ENCODE peak calls at places on chromosomes 3 and 15, in five cellular contexts. J, L, Y, N and E are unnamed samples.

GRCh38 chr3:109178701-109179100 is 42.2 kb downstream of the C3orf85 start:
- DNase-seq in N (no peak), L (no peak), Y (no peak), J (no peak), E (no peak)

GRCh38 chr3:105502333-105502732 is 135.6 kb downstream of the ALCAM start:
- DNase-seq in Y (no peak), J (no peak), N (no peak), L (no peak), E (no peak)

GRCh38 chr15:65028921-65029735 is at the start of gene MTFMT:
- DNase-seq in L (peak), Y (peak), J (peak), N (peak), E (peak)

GRCh38 chr3:15102256-15102655 is 3.3 kb upstream of the RBSN start:
- DNase-seq in L (peak), N (no peak), J (no peak), Y (peak), E (peak)

GRCh38 chr3:31166249-31166885 is 271.9 kb upstream of the GADL1 start:
- DNase-seq in L (peak), J (no peak), N (no peak), Y (no peak), E (peak)

GRCh38 chr3:44976002-44976815 is at the start of the genes EXOSC7 and ZDHHC3:
- DNase-seq in N (peak), J (peak), L (peak), Y (peak), E (peak)

GRCh38 chr15:75347222-75348033 is 589 bp downstream of the NEIL1 start:
- DNase-seq in Y (peak), N (peak), L (peak), J (no peak), E (no peak)

GRCh38 chr3:111392911-111393351 is 149.1 kb upstream of the CD96 start:
- DNase-seq in N (peak), J (peak), L (no peak), Y (no peak), E (no peak)

GRCh38 chr3:139588450-139588849 is 48.9 kb upstream of the RBP1 start:
- DNase-seq in N (peak), Y (no peak), L (peak), J (peak), E (no peak)

GRCh38 chr3:182671942-182672341 is 121.4 kb upstream of the ATP11B start:
- DNase-seq in L (peak), N (no peak), Y (no peak), J (no peak), E (no peak)

GRCh38 chr3:112984485-112984884 is 6.3 kb upstream of the GTPBP8 start:
- DNase-seq in L (peak), N (no peak), Y (no peak), J (no peak), E (no peak)

GRCh38 chr3:186110975-186111974 is 2.4 kb upstream of the ETV5 start:
- DNase-seq in L (no peak), Y (no peak), J (no peak), N (no peak), E (no peak)

GRCh38 chr3:171385086-171385485 is 75.1 kb downstream of the TNIK start:
- DNase-seq in N (no peak), Y (no peak), L (no peak), J (no peak), E (no peak)

GRCh38 chr3:189512039-189512438 is 119.2 kb upstream of the TP63 start:
- DNase-seq in Y (no peak), N (no peak), J (peak), L (no peak), E (no peak)

GRCh38 chr15:67062365-67062985 is 2.9 kb upstream of the SMAD3 start:
- DNase-seq in L (peak), N (no peak), Y (no peak), J (no peak), E (no peak)
- TF ChIP-seq POLR2A in L (no peak), N (no peak), Y (no peak), J (no peak), E (no peak)

GRCh38 chr3:47008258-47008671 is 28.8 kb downstream of the NBEAL2 start:
- DNase-seq in N (no peak), L (no peak), Y (no peak), J (no peak), E (no peak)

GRCh38 chr3:47007001-47007400 is 27.5 kb downstream of the NBEAL2 start:
- DNase-seq in J (no peak), L (no peak), Y (peak), N (no peak), E (no peak)

GRCh38 chr3:47008851-47009224 is 29.4 kb downstream of the NBEAL2 start:
- DNase-seq in J (no peak), L (no peak), Y (no peak), N (no peak), E (no peak)

GRCh38 chr3:47006145-47006651 is 26.7 kb downstream of the NBEAL2 start:
- DNase-seq in Y (peak), J (no peak), N (no peak), L (no peak), E (no peak)

GRCh38 chr3:47007482-47008257 is 28.2 kb downstream of the NBEAL2 start:
- DNase-seq in J (no peak), L (no peak), Y (peak), N (no peak), E (no peak)
- TF ChIP-seq POLR2A in J (no peak), L (no peak), Y (no peak), N (no peak), E (no peak)

DNA sequence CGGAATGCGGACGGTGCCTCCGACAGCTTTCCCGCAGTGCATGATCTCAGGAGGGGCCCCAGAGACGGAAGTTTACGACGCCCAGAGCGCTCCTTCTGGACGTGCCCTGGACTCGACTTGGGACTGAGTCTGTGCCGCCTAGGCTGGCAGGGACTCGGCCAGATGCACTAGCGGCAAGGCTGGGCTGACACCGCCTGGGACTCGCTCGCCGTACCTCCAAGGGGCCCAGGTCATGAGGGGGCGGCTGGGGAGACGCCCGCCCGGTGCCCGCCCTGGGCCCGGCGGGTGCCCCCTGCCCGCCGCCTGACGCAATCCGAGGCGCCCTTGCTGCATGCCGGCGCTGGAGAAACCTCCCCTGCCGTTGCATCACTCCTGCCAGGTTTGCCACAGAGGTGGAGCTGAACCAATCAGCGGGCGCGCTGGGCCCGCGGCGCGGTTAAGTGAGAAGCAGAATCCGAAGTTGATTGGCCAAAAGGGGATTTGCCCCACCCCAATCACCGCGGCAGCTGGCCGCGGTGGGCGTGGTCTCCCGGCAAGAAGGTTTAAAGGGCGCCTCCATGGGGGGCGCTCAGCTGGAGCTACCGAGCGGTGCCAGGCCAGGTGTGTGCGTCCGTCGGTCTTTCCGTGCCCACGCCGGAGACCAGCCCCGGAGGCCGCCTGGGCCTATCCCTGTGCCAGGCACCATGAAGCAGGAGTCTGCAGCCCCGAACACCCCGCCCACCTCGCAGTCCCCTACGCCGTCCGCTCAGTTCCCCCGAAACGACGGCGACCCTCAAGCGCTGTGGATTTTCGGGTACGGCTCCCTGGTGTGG is at the start of gene CHAC1:
- DNase-seq in L (peak), J (peak), Y (peak), N (peak), E (peak)
- TF ChIP-seq POLR2A in L (peak), J (no peak), Y (peak), N (peak), E (peak)

GRCh38 chr3:18424213-18424861 is 802 bp downstream of the SATB1 start:
- DNase-seq in L (no peak), N (no peak), J (no peak), Y (peak), E (no peak)

GRCh38 chr3:18425641-18426403 is 683 bp upstream of the SATB1 start:
- DNase-seq in L (peak), N (no peak), Y (peak), J (peak), E (no peak)

GRCh38 chr3:18423401-18424212 is 1.5 kb downstream of the SATB1 start:
- DNase-seq in L (peak), Y (peak), J (peak), N (peak), E (no peak)

GRCh38 chr3:18426597-18426996 is 1.5 kb upstream of the SATB1 start:
- DNase-seq in L (no peak), N (no peak), J (no peak), Y (no peak), E (no peak)

GRCh38 chr3:18424862-18425640 is at the start of gene SATB1:
- DNase-seq in Y (peak), N (no peak), J (peak), L (peak), E (no peak)
- TF ChIP-seq POLR2A in Y (peak), N (no peak), J (no peak), L (peak), E (no peak)

GRCh38 chr3:129890891-129891290 is 2.6 kb downstream of the TMCC1 start:
- DNase-seq in L (no peak), N (no peak), J (no peak), Y (no peak), E (no peak)

GRCh38 chr3:129892486-129892856 is 1.0 kb downstream of the TMCC1 start:
- DNase-seq in J (no peak), Y (no peak), N (no peak), L (peak), E (no peak)

GRCh38 chr3:129890125-129890524 is 3.4 kb downstream of the TMCC1 start:
- DNase-seq in N (no peak), J (peak), Y (no peak), L (peak), E (no peak)

GRCh38 chr3:129893616-129894070 is at the start of gene TMCC1:
- DNase-seq in Y (peak), L (peak), J (peak), N (peak), E (peak)

DNA sequence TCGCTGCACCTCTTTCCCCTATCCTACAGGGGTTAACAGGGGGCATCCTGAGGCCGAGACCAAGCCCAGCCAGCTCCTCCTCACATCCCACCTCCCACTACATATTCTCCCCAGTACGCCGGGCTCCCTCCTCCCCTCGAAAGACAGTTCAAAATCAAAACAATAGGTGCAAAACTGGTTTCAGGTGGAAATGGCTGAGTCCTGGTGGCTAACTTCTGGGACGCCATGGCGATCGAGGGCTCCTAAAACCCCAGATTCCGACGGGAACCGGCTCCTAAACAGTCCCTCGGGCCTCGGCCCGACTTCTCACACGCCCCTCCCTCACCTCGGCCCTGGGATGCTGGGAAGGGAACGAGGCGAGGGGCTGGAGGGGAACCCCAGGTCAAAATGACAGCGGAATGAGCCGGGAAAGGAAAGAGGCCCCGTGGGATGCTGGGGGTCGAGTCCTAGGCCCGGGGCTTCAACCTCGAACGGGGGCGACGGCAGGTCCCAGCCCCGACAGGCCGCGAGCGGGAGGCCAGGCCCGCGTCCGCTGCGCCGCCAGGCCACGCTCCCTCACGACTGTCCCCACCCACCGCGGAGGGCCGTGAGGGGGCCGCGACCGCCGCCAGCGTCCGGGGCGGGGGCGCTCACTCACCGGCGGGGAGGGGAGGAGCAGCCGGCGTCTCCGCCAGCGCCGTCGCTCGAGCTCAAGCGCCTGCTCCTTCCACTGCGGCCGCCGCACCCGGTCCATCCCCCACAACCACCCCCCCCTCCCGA is 475 bp downstream of the TMCC1 start:
- DNase-seq in Y (peak), L (no peak), J (peak), N (no peak), E (peak)
- TF ChIP-seq POLR2A in Y (peak), L (peak), J (no peak), N (peak), E (peak)

GRCh38 chr3:184183679-184184078 is 2.3 kb upstream of the ABCF3 start:
- DNase-seq in Y (no peak), N (no peak), L (no peak), J (no peak), E (no peak)

GRCh38 chr3:184184546-184185234 is 1.3 kb upstream of the ABCF3 start:
- DNase-seq in N (no peak), Y (no peak), L (no peak), J (no peak), E (no peak)

GRCh38 chr3:184186184-184186901 is at the start of gene ABCF3:
- DNase-seq in Y (peak), J (peak), L (peak), N (no peak), E (peak)

GRCh38 chr3:184186902-184187207 is 856 bp downstream of the ABCF3 start:
- DNase-seq in J (peak), N (no peak), Y (no peak), L (no peak), E (no peak)

DNA sequence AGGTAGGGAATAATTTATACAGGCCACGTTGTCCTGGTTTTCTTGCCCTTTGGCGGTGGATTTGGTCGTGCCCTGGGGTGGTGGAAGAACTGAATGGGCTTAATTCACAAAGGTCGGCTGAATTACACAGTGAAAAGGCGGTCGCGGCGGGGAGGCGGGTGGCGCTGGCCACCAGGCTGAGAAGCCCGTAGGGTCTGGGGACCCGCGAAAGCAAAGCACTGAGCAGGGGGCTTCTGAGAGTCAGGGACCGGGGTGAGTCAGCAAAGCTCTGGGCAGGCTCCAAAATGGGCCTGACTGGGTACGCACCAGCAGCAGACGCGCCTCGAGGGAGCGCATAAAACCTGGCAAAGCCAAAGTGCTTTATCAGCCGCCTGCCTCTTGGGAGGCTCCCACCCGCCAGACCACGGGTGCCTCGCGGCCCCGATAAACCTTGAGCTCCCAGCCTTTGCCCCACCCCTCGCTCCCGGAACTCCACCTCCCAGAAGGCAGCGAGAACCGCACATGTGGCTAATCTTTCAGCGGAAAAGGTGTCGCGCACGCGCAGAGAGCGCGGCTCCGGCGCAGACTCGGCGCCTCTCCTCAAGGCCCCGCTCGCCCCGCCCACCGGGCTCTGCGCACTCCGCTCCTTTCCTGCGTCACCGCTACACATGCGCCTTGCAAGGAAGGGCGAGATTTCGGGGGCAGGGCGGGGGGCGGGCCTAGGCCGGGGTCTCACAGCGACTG is 377 bp upstream of the ABCF3 start:
- DNase-seq in J (peak), N (peak), Y (peak), L (peak), E (peak)
- TF ChIP-seq POLR2A in J (peak), N (peak), Y (no peak), L (no peak), E (no peak)

GRCh38 chr15:57761562-57761961 is 55.0 kb downstream of the POLR2M start:
- DNase-seq in N (no peak), L (no peak), J (no peak), Y (no peak), E (no peak)

GRCh38 chr15:57752840-57753239 is 46.3 kb downstream of the POLR2M start:
- DNase-seq in Y (no peak), N (no peak), J (no peak), L (no peak), E (no peak)

GRCh38 chr15:57762302-57762701 is 55.8 kb downstream of the POLR2M start:
- DNase-seq in L (no peak), Y (no peak), N (no peak), J (peak), E (no peak)

GRCh38 chr15:57758556-57758955 is 52.0 kb downstream of the POLR2M start:
- DNase-seq in Y (no peak), N (no peak), J (no peak), L (no peak), E (no peak)
- TF ChIP-seq POLR2A in Y (no peak), N (no peak), J (no peak), L (no peak), E (no peak)

DNA sequence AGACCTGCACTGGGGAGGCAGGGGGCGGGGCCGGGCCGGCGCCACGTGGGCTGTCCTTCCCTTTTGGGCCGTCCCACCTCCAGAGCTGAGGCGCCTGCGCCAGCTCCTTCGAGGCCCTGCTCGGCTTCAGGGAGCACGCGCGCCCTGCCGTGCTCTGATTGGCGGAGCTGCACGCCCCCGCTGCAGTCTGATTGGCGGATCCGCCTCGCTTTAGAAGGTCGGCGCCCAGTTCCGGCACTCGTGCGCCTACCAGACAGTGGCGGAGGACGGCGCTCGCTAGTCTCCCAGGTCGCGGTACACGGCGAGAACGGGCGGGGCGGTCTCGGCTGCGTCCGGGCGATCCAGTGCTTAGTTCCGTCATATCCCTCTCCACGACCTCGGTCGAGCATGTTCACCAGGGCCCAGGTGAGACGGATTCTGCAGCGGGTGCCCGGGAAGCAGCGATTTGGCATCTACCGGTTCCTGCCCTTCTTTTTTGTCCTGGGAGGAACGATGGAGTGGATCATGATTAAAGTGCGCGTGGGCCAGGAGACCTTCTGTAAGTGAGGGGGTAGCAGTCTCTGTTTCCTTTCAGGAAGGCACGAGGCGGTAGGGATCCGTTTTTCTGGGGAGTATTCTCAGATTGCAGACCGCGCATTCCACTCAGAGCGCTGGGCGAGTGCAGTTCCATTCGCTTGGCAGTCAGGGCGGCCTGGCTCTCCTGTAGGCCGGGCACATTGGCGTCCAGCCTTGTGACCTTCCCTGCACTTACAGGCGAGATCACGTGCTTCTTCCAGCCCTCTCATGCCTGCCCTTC is at the start of gene UQCC5:
- DNase-seq in J (peak), Y (peak), L (peak), N (peak), E (peak)
- TF ChIP-seq POLR2A in J (peak), Y (peak), L (peak), N (peak), E (peak)

DNA sequence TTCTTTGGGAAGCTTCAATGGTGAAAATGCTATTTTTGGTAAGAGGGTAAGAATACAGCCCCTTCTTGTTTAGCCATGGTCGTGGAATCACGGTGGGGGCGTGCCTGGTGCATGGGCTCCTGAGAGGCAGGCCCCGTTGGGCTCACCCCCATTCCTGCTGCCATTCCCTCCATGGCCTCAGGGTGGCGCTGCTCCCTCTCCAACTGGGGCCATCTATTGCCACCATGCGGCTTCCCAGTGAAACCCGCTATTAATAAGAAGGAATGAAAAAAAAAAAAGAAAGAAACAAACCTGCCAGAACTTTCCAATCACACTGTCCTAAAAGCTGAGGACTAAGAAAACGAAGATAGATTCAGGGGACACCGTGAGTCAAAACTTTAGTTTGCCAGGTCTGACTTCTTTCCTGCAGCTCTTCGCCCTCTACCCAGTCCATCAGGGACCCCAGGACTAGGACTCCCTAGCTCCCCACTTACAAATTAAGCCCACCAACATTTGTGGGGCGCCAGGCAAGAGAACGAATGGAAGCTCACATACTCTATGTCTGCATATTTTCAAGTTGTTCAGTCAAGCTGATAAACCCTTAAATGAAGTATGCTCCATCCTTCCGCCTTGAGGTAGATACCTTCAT is 30.6 kb upstream of the ABHD2 start:
- DNase-seq in Y (peak), N (peak), J (peak), L (peak), E (peak)
- TF ChIP-seq POLR2A in Y (no peak), N (no peak), J (no peak), L (no peak), E (no peak)